ENCODE peak calls at places on chromosomes 12 and 14, in eight cellular contexts. One of them, this sample, is unnamed.
A peak's percentile ranks its signal among the peaks of the same experiment; 100 is the strongest.

GRCh38 chr12:132505105-132505851 is 15.3 kb downstream of the FBRSL1 start:
- DNase-seq in colonic mucosa: peak; percentile 56
- DNase-seq in endothelial cell: no peak
- DNase-seq in AG09319: no peak
- DNase-seq in AG04450: no peak
- DNase-seq in IMR-90: no peak
- DNase-seq in spleen: peak; percentile 90
- DNase-seq in lung: peak; percentile 46
- DNase-seq in this sample: no peak

GRCh38 chr12:127928615-127929014 is 338.4 kb upstream of the TMEM132C start:
- DNase-seq in colonic mucosa: no peak
- DNase-seq in endothelial cell: no peak
- DNase-seq in AG09319: no peak
- DNase-seq in AG04450: no peak
- DNase-seq in IMR-90: no peak
- DNase-seq in spleen: no peak
- DNase-seq in lung: no peak
- DNase-seq in this sample: no peak

GRCh38 chr12:50362671-50363070 is 33.7 kb downstream of the FAM186A start:
- DNase-seq in colonic mucosa: no peak
- DNase-seq in endothelial cell: no peak
- DNase-seq in AG09319: no peak
- DNase-seq in AG04450: no peak
- DNase-seq in IMR-90: no peak
- DNase-seq in spleen: no peak
- DNase-seq in lung: no peak
- DNase-seq in this sample: no peak

GRCh38 chr14:65249471-65250161 is 147.3 kb upstream of the MAX start:
- DNase-seq in colonic mucosa: no peak
- DNase-seq in endothelial cell: no peak
- DNase-seq in AG09319: no peak
- DNase-seq in AG04450: no peak
- DNase-seq in IMR-90: no peak
- DNase-seq in spleen: no peak
- DNase-seq in lung: no peak
- DNase-seq in this sample: no peak

GRCh38 chr12:124543591-124544310 is 23.7 kb downstream of the NCOR2 start:
- DNase-seq in colonic mucosa: no peak
- DNase-seq in endothelial cell: no peak
- DNase-seq in AG09319: no peak
- DNase-seq in AG04450: no peak
- DNase-seq in IMR-90: no peak
- DNase-seq in spleen: peak; percentile 76
- DNase-seq in lung: no peak
- DNase-seq in this sample: no peak

GRCh38 chr14:86481105-86481504 is 951.2 kb downstream of the FLRT2 start:
- DNase-seq in colonic mucosa: no peak
- DNase-seq in endothelial cell: no peak
- DNase-seq in AG09319: no peak
- DNase-seq in AG04450: no peak
- DNase-seq in IMR-90: peak; percentile 70
- DNase-seq in spleen: no peak
- DNase-seq in lung: no peak
- DNase-seq in this sample: no peak

GRCh38 chr14:102901633-102902032 is 20.8 kb upstream of the AMN start:
- DNase-seq in colonic mucosa: no peak
- DNase-seq in endothelial cell: no peak
- DNase-seq in AG09319: no peak
- DNase-seq in AG04450: no peak
- DNase-seq in IMR-90: no peak
- DNase-seq in spleen: peak; percentile 91
- DNase-seq in lung: no peak
- DNase-seq in this sample: no peak

GRCh38 chr12:104355630-104356029 is 52.1 kb downstream of the EID3 start:
- DNase-seq in colonic mucosa: no peak
- DNase-seq in endothelial cell: no peak
- DNase-seq in AG09319: no peak
- DNase-seq in AG04450: no peak
- DNase-seq in IMR-90: no peak
- DNase-seq in spleen: no peak
- DNase-seq in lung: no peak
- DNase-seq in this sample: peak; percentile 51

GRCh38 chr12:54682674-54683073 is 34.5 kb upstream of the DCD start:
- DNase-seq in colonic mucosa: no peak
- DNase-seq in endothelial cell: no peak
- DNase-seq in AG09319: no peak
- DNase-seq in AG04450: no peak
- DNase-seq in IMR-90: no peak
- DNase-seq in spleen: no peak
- DNase-seq in lung: no peak
- DNase-seq in this sample: no peak

GRCh38 chr12:18139989-18140596 is 50.1 kb upstream of the RERGL start:
- DNase-seq in colonic mucosa: no peak
- DNase-seq in endothelial cell: no peak
- DNase-seq in AG09319: peak; percentile 3
- DNase-seq in AG04450: no peak
- DNase-seq in IMR-90: peak; percentile 27
- DNase-seq in spleen: no peak
- DNase-seq in lung: no peak
- DNase-seq in this sample: no peak

GRCh38 chr14:102678394-102678793 is 85.9 kb downstream of the RCOR1 start:
- DNase-seq in colonic mucosa: no peak
- DNase-seq in endothelial cell: no peak
- DNase-seq in AG09319: no peak
- DNase-seq in AG04450: no peak
- DNase-seq in IMR-90: no peak
- DNase-seq in spleen: no peak
- DNase-seq in lung: no peak
- DNase-seq in this sample: no peak

GRCh38 chr12:111687255-111687654 is 1.4 kb downstream of the ACAD10 start:
- DNase-seq in colonic mucosa: no peak
- DNase-seq in endothelial cell: no peak
- DNase-seq in AG09319: no peak
- DNase-seq in AG04450: no peak
- DNase-seq in IMR-90: no peak
- DNase-seq in spleen: no peak
- DNase-seq in lung: no peak
- DNase-seq in this sample: no peak

GRCh38 chr12:111685322-111685810 is 390 bp downstream of the BRAP start:
- DNase-seq in colonic mucosa: peak; percentile 60
- DNase-seq in endothelial cell: no peak
- DNase-seq in AG09319: no peak
- DNase-seq in AG04450: no peak
- DNase-seq in IMR-90: no peak
- DNase-seq in spleen: no peak
- DNase-seq in lung: no peak
- DNase-seq in this sample: no peak

GRCh38 chr12:111687952-111688351 is 2.1 kb downstream of the ACAD10 start:
- DNase-seq in colonic mucosa: no peak
- DNase-seq in endothelial cell: no peak
- DNase-seq in AG09319: no peak
- DNase-seq in AG04450: no peak
- DNase-seq in IMR-90: no peak
- DNase-seq in spleen: no peak
- DNase-seq in lung: no peak
- DNase-seq in this sample: no peak

GRCh38 chr12:111685811-111686573 is at the start of the genes ACAD10 and BRAP:
- DNase-seq in colonic mucosa: peak; percentile 97
- DNase-seq in endothelial cell: peak; percentile 95
- DNase-seq in AG09319: peak; percentile 83
- DNase-seq in AG04450: peak; percentile 86
- DNase-seq in IMR-90: peak; percentile 92
- DNase-seq in spleen: peak; percentile 97
- DNase-seq in lung: peak; percentile 94
- DNase-seq in this sample: peak; percentile 96

GRCh38 chr12:111686574-111687105 is 787 bp downstream of the ACAD10 start:
- DNase-seq in colonic mucosa: no peak
- DNase-seq in endothelial cell: no peak
- DNase-seq in AG09319: no peak
- DNase-seq in AG04450: no peak
- DNase-seq in IMR-90: peak; percentile 44
- DNase-seq in spleen: no peak
- DNase-seq in lung: no peak
- DNase-seq in this sample: no peak
- TF ChIP-seq CTCF in colonic mucosa: no peak
- TF ChIP-seq CTCF in endothelial cell: no peak
- TF ChIP-seq CTCF in AG09319: no peak
- TF ChIP-seq CTCF in AG04450: no peak
- TF ChIP-seq CTCF in IMR-90: no peak
- TF ChIP-seq CTCF in spleen: no peak
- TF ChIP-seq CTCF in lung: no peak
- TF ChIP-seq CTCF in this sample: no peak

DNA sequence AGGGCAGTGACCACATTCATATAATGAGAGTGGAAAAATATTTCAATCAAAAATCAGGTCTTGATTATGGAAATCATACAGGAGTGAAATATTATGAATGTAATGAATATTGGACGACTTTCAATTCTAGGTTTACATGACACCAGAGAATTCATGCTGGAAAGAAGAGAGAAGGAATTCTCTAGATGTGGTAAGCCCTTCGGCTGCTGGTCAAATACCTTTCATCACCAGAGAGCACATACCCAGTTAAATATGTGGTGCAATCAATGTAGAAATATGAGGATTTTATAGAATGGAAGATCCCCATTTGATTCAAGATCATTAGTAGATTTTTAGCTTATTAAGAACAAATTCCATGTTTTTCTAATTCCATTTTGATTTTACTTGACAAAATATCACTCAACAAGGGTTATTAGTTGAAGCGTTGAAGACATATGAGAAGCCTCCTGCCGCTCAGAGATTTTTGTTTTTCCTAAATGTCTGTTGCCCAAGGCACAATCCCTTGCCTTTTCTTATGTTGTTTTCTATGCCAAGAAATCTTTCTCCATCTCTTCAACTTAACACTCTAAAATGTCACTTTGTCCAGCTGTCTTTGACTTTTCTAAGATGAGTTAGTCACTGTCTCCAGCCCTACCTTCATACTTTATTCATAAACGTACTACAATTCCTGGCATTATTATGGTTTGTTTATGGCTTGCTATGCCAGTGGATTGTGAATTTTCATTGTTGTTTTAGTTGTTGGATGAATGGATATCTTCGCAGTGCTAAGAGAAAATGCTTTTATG is 72.8 kb upstream of the ZDHHC17 start:
- DNase-seq in colonic mucosa: no peak
- DNase-seq in endothelial cell: no peak
- DNase-seq in AG09319: no peak
- DNase-seq in AG04450: no peak
- DNase-seq in IMR-90: no peak
- DNase-seq in spleen: no peak
- DNase-seq in lung: no peak
- DNase-seq in this sample: no peak
- TF ChIP-seq CTCF in colonic mucosa: no peak
- TF ChIP-seq CTCF in endothelial cell: no peak
- TF ChIP-seq CTCF in AG09319: no peak
- TF ChIP-seq CTCF in AG04450: no peak
- TF ChIP-seq CTCF in IMR-90: no peak
- TF ChIP-seq CTCF in spleen: no peak
- TF ChIP-seq CTCF in lung: no peak
- TF ChIP-seq CTCF in this sample: no peak

GRCh38 chr14:60656755-60657608 is 7.7 kb upstream of the SIX1 start:
- DNase-seq in colonic mucosa: peak; percentile 51
- DNase-seq in endothelial cell: peak; percentile 64
- DNase-seq in AG09319: peak; percentile 49
- DNase-seq in AG04450: no peak
- DNase-seq in IMR-90: peak; percentile 73
- DNase-seq in spleen: peak; percentile 90
- DNase-seq in lung: no peak
- DNase-seq in this sample: peak; percentile 79
- TF ChIP-seq CTCF in colonic mucosa: no peak
- TF ChIP-seq CTCF in endothelial cell: no peak
- TF ChIP-seq CTCF in AG09319: peak; percentile 56
- TF ChIP-seq CTCF in AG04450: peak; percentile 52
- TF ChIP-seq CTCF in IMR-90: peak; percentile 53
- TF ChIP-seq CTCF in spleen: peak; percentile 50
- TF ChIP-seq CTCF in lung: no peak
- TF ChIP-seq CTCF in this sample: peak; percentile 62

GRCh38 chr12:21065845-21066244 is 65.1 kb upstream of the SLCO1B1 start:
- DNase-seq in colonic mucosa: no peak
- DNase-seq in endothelial cell: peak; percentile 8
- DNase-seq in AG09319: no peak
- DNase-seq in AG04450: no peak
- DNase-seq in IMR-90: no peak
- DNase-seq in spleen: no peak
- DNase-seq in lung: no peak
- DNase-seq in this sample: no peak
- TF ChIP-seq CTCF in colonic mucosa: peak; percentile 29
- TF ChIP-seq CTCF in endothelial cell: no peak
- TF ChIP-seq CTCF in AG09319: no peak
- TF ChIP-seq CTCF in AG04450: no peak
- TF ChIP-seq CTCF in IMR-90: no peak
- TF ChIP-seq CTCF in spleen: no peak
- TF ChIP-seq CTCF in lung: no peak
- TF ChIP-seq CTCF in this sample: no peak

GRCh38 chr12:21252070-21252469 is 82.6 kb downstream of the SLCO1A2 start:
- DNase-seq in colonic mucosa: no peak
- DNase-seq in endothelial cell: no peak
- DNase-seq in AG09319: no peak
- DNase-seq in AG04450: no peak
- DNase-seq in IMR-90: no peak
- DNase-seq in spleen: no peak
- DNase-seq in lung: no peak
- DNase-seq in this sample: no peak

DNA sequence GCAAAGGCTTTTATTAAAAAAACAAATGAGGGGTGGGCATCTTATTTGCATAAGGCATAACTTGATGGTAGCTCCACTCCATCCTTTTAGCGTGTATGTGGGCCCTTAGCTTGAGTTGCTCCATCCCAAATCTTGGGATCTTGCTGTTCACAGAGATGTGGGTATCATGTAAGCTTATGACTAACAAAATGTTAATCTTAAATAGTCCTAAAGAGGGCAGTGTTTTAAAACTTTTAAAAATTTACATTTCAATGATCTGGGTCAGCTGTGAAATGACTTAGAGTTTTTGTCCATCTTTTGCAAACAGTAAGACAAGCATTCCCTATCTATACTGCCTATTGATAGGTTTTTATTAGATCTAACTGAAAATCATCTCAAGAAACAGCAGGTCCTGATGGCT is 86.0 kb downstream of the SLCO1A2 start:
- DNase-seq in colonic mucosa: no peak
- DNase-seq in endothelial cell: no peak
- DNase-seq in AG09319: no peak
- DNase-seq in AG04450: no peak
- DNase-seq in IMR-90: no peak
- DNase-seq in spleen: no peak
- DNase-seq in lung: no peak
- DNase-seq in this sample: no peak
- TF ChIP-seq CTCF in colonic mucosa: no peak
- TF ChIP-seq CTCF in endothelial cell: no peak
- TF ChIP-seq CTCF in AG09319: no peak
- TF ChIP-seq CTCF in AG04450: no peak
- TF ChIP-seq CTCF in IMR-90: peak; percentile 14
- TF ChIP-seq CTCF in spleen: no peak
- TF ChIP-seq CTCF in lung: no peak
- TF ChIP-seq CTCF in this sample: peak; percentile 39